ENCODE peak calls at places on chromosome 22, in eight cellular contexts. One of them, this sample, is unnamed.
A peak's percentile ranks its signal among the peaks of the same experiment; 100 is the strongest.

GRCh38 chr22:25726241-25726640 is 15.7 kb upstream of the MYO18B start:
- DNase-seq in GM23338: no peak
- DNase-seq in A549: no peak
- DNase-seq in HCT116: no peak
- DNase-seq in fibroblast of lung: peak; percentile 24
- DNase-seq in OCI-LY7: no peak
- DNase-seq in neuronal stem cell: no peak
- DNase-seq in PC-3: no peak
- DNase-seq in this sample: no peak

GRCh38 chr22:38272373-38273134 is at the start of gene TMEM184B:
- DNase-seq in A549: peak; percentile 46
- DNase-seq in neuronal stem cell: peak; percentile 82
- DNase-seq in PC-3: peak; percentile 72
- DNase-seq in fibroblast of lung: peak; percentile 66
- DNase-seq in OCI-LY7: peak; percentile 83
- DNase-seq in GM23338: peak; percentile 82
- DNase-seq in HCT116: peak; percentile 18
- DNase-seq in this sample: no peak

GRCh38 chr22:43186272-43187170 is at the start of gene TTLL12:
- DNase-seq in HCT116: no peak
- DNase-seq in GM23338: peak; percentile 70
- DNase-seq in fibroblast of lung: peak; percentile 36
- DNase-seq in OCI-LY7: peak; percentile 74
- DNase-seq in PC-3: peak; percentile 23
- DNase-seq in neuronal stem cell: peak; percentile 70
- DNase-seq in A549: peak; percentile 21
- DNase-seq in this sample: peak; percentile 58

GRCh38 chr22:41862160-41862529 is 29.2 kb downstream of the SREBF2 start:
- DNase-seq in HCT116: no peak
- DNase-seq in A549: no peak
- DNase-seq in PC-3: no peak
- DNase-seq in fibroblast of lung: peak; percentile 37
- DNase-seq in GM23338: no peak
- DNase-seq in neuronal stem cell: no peak
- DNase-seq in OCI-LY7: peak; percentile 84
- DNase-seq in this sample: peak; percentile 65

GRCh38 chr22:18095101-18095805 is 15.4 kb upstream of the TUBA8 start:
- DNase-seq in A549: no peak
- DNase-seq in PC-3: peak; percentile 38
- DNase-seq in OCI-LY7: no peak
- DNase-seq in GM23338: no peak
- DNase-seq in neuronal stem cell: no peak
- DNase-seq in fibroblast of lung: no peak
- DNase-seq in HCT116: no peak
- DNase-seq in this sample: no peak

GRCh38 chr22:22478450-22478849 is 30.1 kb downstream of the ZNF280B start:
- DNase-seq in HCT116: no peak
- DNase-seq in fibroblast of lung: no peak
- DNase-seq in A549: no peak
- DNase-seq in GM23338: no peak
- DNase-seq in OCI-LY7: no peak
- DNase-seq in neuronal stem cell: no peak
- DNase-seq in PC-3: no peak
- DNase-seq in this sample: no peak

GRCh38 chr22:23305922-23306374 is 125.6 kb downstream of the BCR start:
- DNase-seq in GM23338: no peak
- DNase-seq in OCI-LY7: no peak
- DNase-seq in fibroblast of lung: peak; percentile 93
- DNase-seq in PC-3: no peak
- DNase-seq in A549: no peak
- DNase-seq in neuronal stem cell: no peak
- DNase-seq in HCT116: no peak
- DNase-seq in this sample: no peak

GRCh38 chr22:40597541-40598453 is 38.7 kb downstream of the MRTFA start:
- DNase-seq in GM23338: no peak
- DNase-seq in neuronal stem cell: no peak
- DNase-seq in OCI-LY7: no peak
- DNase-seq in HCT116: no peak
- DNase-seq in fibroblast of lung: peak; percentile 40
- DNase-seq in PC-3: peak; percentile 38
- DNase-seq in A549: no peak
- DNase-seq in this sample: no peak

GRCh38 chr22:20607157-20607907 is 99.9 kb downstream of the MED15 start:
- DNase-seq in neuronal stem cell: no peak
- DNase-seq in PC-3: no peak
- DNase-seq in HCT116: no peak
- DNase-seq in GM23338: peak; percentile 27
- DNase-seq in OCI-LY7: no peak
- DNase-seq in fibroblast of lung: no peak
- DNase-seq in A549: no peak
- DNase-seq in this sample: no peak

GRCh38 chr22:22944268-22944985 is 56.8 kb downstream of the IGLL5 start:
- DNase-seq in HCT116: no peak
- DNase-seq in A549: no peak
- DNase-seq in fibroblast of lung: no peak
- DNase-seq in OCI-LY7: no peak
- DNase-seq in PC-3: no peak
- DNase-seq in GM23338: peak; percentile 14
- DNase-seq in neuronal stem cell: no peak
- DNase-seq in this sample: no peak

GRCh38 chr22:36162127-36163034 is 1.8 kb upstream of the APOL3 start:
- DNase-seq in fibroblast of lung: no peak
- DNase-seq in HCT116: no peak
- DNase-seq in neuronal stem cell: no peak
- DNase-seq in OCI-LY7: peak; percentile 48
- DNase-seq in PC-3: no peak
- DNase-seq in A549: no peak
- DNase-seq in GM23338: no peak
- DNase-seq in this sample: no peak

GRCh38 chr22:26321469-26321913 is 107.6 kb upstream of the ASPHD2 start:
- DNase-seq in GM23338: peak; percentile 23
- DNase-seq in A549: no peak
- DNase-seq in HCT116: no peak
- DNase-seq in PC-3: peak; percentile 31
- DNase-seq in OCI-LY7: no peak
- DNase-seq in neuronal stem cell: no peak
- DNase-seq in fibroblast of lung: no peak
- DNase-seq in this sample: no peak

GRCh38 chr22:23100124-23100801 is 29.9 kb downstream of the GNAZ start:
- DNase-seq in A549: no peak
- DNase-seq in HCT116: no peak
- DNase-seq in OCI-LY7: no peak
- DNase-seq in PC-3: no peak
- DNase-seq in fibroblast of lung: no peak
- DNase-seq in neuronal stem cell: no peak
- DNase-seq in GM23338: no peak
- DNase-seq in this sample: no peak

GRCh38 chr22:19620742-19621371 is 93.4 kb upstream of the SEPTIN5 start:
- DNase-seq in neuronal stem cell: no peak
- DNase-seq in OCI-LY7: no peak
- DNase-seq in fibroblast of lung: peak; percentile 9
- DNase-seq in PC-3: no peak
- DNase-seq in A549: no peak
- DNase-seq in HCT116: no peak
- DNase-seq in GM23338: no peak
- DNase-seq in this sample: no peak

DNA sequence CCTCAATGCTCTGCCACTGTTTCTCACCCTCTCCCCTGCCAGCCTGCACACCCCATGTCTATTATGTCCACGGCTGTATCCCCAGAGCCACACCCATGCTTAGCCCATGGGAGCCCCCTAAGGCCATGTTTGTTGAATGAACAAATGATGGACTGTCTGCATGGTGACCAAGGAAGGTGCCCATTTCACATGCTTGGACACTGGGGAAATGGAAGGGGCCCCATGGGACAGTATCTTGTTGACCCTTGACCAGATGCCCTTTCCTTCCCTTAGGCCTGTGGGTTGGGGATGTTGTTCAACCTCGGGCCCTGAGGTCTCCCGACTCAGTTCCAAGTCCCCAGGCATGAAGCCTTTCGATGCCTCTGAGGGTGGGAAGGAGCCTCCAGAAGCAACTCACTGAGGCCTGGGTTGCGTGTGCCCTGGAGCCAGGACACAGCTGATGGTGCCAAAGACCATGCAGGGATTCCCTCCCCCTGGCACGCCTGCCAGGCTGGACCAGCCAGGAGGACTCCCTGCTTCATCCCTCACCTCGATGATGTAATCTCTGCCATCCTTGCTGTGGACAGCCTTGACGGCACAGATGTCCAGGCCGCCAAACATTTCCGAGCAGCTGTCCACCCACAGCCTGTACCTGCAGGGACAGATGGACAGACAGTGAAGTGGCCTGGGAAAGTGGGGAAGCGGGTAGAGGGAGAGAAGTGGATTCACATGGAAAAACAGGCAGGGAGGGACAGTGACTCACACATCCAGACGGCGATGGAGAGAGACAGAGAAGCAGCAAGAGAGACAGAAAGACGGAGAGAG is 58.9 kb downstream of the FBXO7 start:
- DNase-seq in A549: no peak
- DNase-seq in OCI-LY7: no peak
- DNase-seq in fibroblast of lung: peak; percentile 24
- DNase-seq in PC-3: no peak
- DNase-seq in GM23338: no peak
- DNase-seq in HCT116: no peak
- DNase-seq in neuronal stem cell: no peak
- DNase-seq in this sample: no peak
- H3K4me2 ChIP-seq in A549: peak overlapping the region; percentile 26
- H3K4me2 ChIP-seq in OCI-LY7: no peak overlapping the region
- H3K4me2 ChIP-seq in fibroblast of lung: no peak overlapping the region
- H3K4me2 ChIP-seq in PC-3: no peak overlapping the region
- H3K4me2 ChIP-seq in GM23338: no peak overlapping the region
- H3K4me2 ChIP-seq in HCT116: no peak overlapping the region
- H3K4me2 ChIP-seq in neuronal stem cell: no peak overlapping the region
- H3K4me2 ChIP-seq in this sample: no peak overlapping the region

GRCh38 chr22:50250555-50251471 is at the start of gene HDAC10:
- DNase-seq in fibroblast of lung: peak; percentile 72
- DNase-seq in PC-3: peak; percentile 63
- DNase-seq in neuronal stem cell: peak; percentile 83
- DNase-seq in A549: no peak
- DNase-seq in HCT116: no peak
- DNase-seq in GM23338: peak; percentile 94
- DNase-seq in OCI-LY7: peak; percentile 91
- DNase-seq in this sample: peak; percentile 72

GRCh38 chr22:50253046-50253580 is 2.0 kb upstream of the HDAC10 start:
- DNase-seq in GM23338: no peak
- DNase-seq in neuronal stem cell: no peak
- DNase-seq in A549: no peak
- DNase-seq in HCT116: no peak
- DNase-seq in fibroblast of lung: no peak
- DNase-seq in OCI-LY7: no peak
- DNase-seq in PC-3: no peak
- DNase-seq in this sample: no peak

GRCh38 chr22:50250249-50250554 is 863 bp downstream of the HDAC10 start:
- DNase-seq in neuronal stem cell: no peak
- DNase-seq in PC-3: no peak
- DNase-seq in A549: no peak
- DNase-seq in fibroblast of lung: no peak
- DNase-seq in OCI-LY7: no peak
- DNase-seq in GM23338: no peak
- DNase-seq in HCT116: no peak
- DNase-seq in this sample: no peak

GRCh38 chr22:50252081-50253045 is 1.3 kb upstream of the HDAC10 start:
- DNase-seq in OCI-LY7: peak; percentile 68
- DNase-seq in HCT116: no peak
- DNase-seq in GM23338: peak; percentile 87
- DNase-seq in PC-3: peak; percentile 62
- DNase-seq in fibroblast of lung: peak; percentile 64
- DNase-seq in neuronal stem cell: peak; percentile 62
- DNase-seq in A549: no peak
- DNase-seq in this sample: peak; percentile 83

DNA sequence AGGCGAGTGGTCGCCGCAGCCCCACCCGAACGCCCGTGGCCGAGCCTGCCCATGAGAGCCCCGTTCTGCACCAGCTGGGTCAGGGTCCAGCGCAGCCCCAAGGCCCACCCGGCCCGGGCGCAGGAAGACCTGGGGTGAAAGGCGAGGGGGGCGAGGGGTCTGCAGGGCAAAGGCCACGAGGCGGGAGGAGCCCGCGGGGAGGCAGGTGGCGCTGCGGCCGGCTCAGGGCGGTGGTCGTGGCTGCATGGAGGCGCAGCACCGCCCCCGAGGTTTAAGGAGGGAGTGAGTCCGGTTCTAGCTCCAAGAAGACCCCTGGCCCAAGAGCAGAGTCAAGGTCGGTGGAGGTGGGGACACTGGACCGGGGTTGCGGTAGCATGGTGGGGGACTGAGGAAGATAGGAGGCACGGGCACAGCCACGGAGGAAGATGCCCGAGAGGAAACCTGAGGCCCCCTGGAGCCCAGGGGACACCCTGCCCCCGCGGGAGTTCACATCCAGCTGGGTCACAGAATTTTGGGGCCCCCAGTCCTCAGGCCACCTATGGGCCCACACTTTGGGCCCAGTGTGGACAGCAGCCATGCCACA is 498 bp upstream of the HDAC10 start:
- DNase-seq in PC-3: no peak
- DNase-seq in OCI-LY7: no peak
- DNase-seq in A549: no peak
- DNase-seq in HCT116: no peak
- DNase-seq in neuronal stem cell: no peak
- DNase-seq in fibroblast of lung: no peak
- DNase-seq in GM23338: peak; percentile 49
- DNase-seq in this sample: no peak
- H3K4me3 ChIP-seq in PC-3: peak overlapping the region; percentile 84
- H3K4me3 ChIP-seq in OCI-LY7: peak overlapping the region; percentile 81
- H3K4me3 ChIP-seq in A549: peak overlapping the region; percentile 53
- H3K4me3 ChIP-seq in HCT116: peak overlapping the region; percentile 15
- H3K4me3 ChIP-seq in neuronal stem cell: peak overlapping the region; percentile 72
- H3K4me3 ChIP-seq in fibroblast of lung: no peak overlapping the region
- H3K4me3 ChIP-seq in GM23338: peak overlapping the region; percentile 86
- H3K4me3 ChIP-seq in this sample: peak overlapping the region; percentile 84

GRCh38 chr22:46063861-46064235 is 86.5 kb upstream of the PPARA start:
- DNase-seq in fibroblast of lung: no peak
- DNase-seq in neuronal stem cell: no peak
- DNase-seq in GM23338: no peak
- DNase-seq in PC-3: peak; percentile 36
- DNase-seq in HCT116: no peak
- DNase-seq in OCI-LY7: no peak
- DNase-seq in A549: no peak
- DNase-seq in this sample: no peak
- H3K4me2 ChIP-seq in fibroblast of lung: peak overlapping the region; percentile 99
- H3K4me2 ChIP-seq in neuronal stem cell: no peak overlapping the region
- H3K4me2 ChIP-seq in GM23338: no peak overlapping the region
- H3K4me2 ChIP-seq in PC-3: peak overlapping the region; percentile 100
- H3K4me2 ChIP-seq in HCT116: no peak overlapping the region
- H3K4me2 ChIP-seq in OCI-LY7: no peak overlapping the region
- H3K4me2 ChIP-seq in A549: no peak overlapping the region
- H3K4me2 ChIP-seq in this sample: no peak overlapping the region

DNA sequence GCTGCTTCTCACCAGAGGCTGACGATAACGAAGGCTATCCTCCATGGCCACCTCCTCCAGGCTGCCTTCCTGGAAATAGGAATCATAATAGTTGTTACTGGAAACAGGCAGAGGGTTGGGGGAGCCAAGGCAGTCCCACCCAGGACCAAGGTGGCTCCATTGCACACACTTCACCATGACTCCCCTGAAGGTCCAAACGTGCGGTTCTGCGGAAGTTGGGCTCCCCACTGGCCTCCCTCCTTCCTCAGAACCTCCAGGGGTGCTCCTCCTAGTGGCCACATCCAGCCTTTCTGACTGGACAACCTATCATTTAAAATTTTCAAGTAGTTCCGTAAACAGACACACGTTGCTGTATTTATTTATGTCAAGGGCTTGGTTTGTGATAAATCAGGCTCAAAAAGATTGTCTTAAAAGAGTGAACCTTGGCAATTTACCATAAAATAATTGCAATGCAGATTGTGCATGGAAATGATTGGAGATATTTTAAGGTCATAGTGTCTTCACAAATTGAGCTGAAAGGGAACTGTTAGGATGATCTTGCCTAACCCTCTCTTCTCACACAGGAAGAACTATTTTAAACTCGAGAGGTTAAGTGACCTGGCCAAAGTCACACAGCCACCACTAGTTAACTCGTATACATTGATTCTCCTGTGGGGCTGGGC is 1.4 kb upstream of the TCN2 start:
- DNase-seq in neuronal stem cell: no peak
- DNase-seq in PC-3: peak; percentile 58
- DNase-seq in A549: peak; percentile 69
- DNase-seq in HCT116: peak; percentile 52
- DNase-seq in fibroblast of lung: peak; percentile 57
- DNase-seq in GM23338: peak; percentile 75
- DNase-seq in OCI-LY7: peak; percentile 68
- DNase-seq in this sample: no peak
- H3K4me3 ChIP-seq in neuronal stem cell: peak overlapping the region; percentile 57
- H3K4me3 ChIP-seq in PC-3: peak overlapping the region; percentile 23
- H3K4me3 ChIP-seq in A549: peak overlapping the region; percentile 51
- H3K4me3 ChIP-seq in HCT116: peak overlapping the region; percentile 51
- H3K4me3 ChIP-seq in fibroblast of lung: no peak overlapping the region
- H3K4me3 ChIP-seq in GM23338: peak overlapping the region; percentile 76
- H3K4me3 ChIP-seq in OCI-LY7: peak overlapping the region; percentile 13
- H3K4me3 ChIP-seq in this sample: no peak overlapping the region

This sample was measured in PC-9.